ENCODE peak calls at places on chromosomes 12 and 14, in four cellular contexts. One of them, this sample, is unnamed. For H3K4me1, the result is how much of the 10 kb centered on the place peaks cover.

GRCh38 chr12:2306012-2306411 is 253.2 kb downstream of the CACNA1C start:
- DNase-seq in esophagus muscularis mucosa: no peak
- DNase-seq in CD8-positive, alpha-beta T cell: no peak
- DNase-seq in tibial artery: no peak
- DNase-seq in this sample: no peak

GRCh38 chr12:8780389-8780788 is 42.0 kb upstream of the A2ML1 start:
- DNase-seq in tibial artery: no peak
- DNase-seq in CD8-positive, alpha-beta T cell: no peak
- DNase-seq in esophagus muscularis mucosa: no peak
- DNase-seq in this sample: no peak

GRCh38 chr12:22858849-22859569 is 234.0 kb downstream of the ETNK1 start:
- DNase-seq in CD8-positive, alpha-beta T cell: no peak
- DNase-seq in esophagus muscularis mucosa: no peak
- DNase-seq in tibial artery: no peak
- DNase-seq in this sample: no peak

GRCh38 chr12:1791104-1791927 is 29.0 kb upstream of the LRTM2 start:
- DNase-seq in CD8-positive, alpha-beta T cell: peak
- DNase-seq in tibial artery: peak
- DNase-seq in esophagus muscularis mucosa: peak
- DNase-seq in this sample: peak

GRCh38 chr14:54603362-54603761 is 36.4 kb downstream of the SAMD4A start:
- DNase-seq in esophagus muscularis mucosa: no peak
- DNase-seq in CD8-positive, alpha-beta T cell: no peak
- DNase-seq in tibial artery: no peak
- DNase-seq in this sample: no peak

GRCh38 chr12:132736913-132737312 is 24.7 kb downstream of the ANKLE2 start:
- DNase-seq in CD8-positive, alpha-beta T cell: no peak
- DNase-seq in esophagus muscularis mucosa: no peak
- DNase-seq in tibial artery: no peak
- DNase-seq in this sample: no peak

GRCh38 chr14:96574633-96575191 is 72.5 kb downstream of the PAPOLA start:
- DNase-seq in esophagus muscularis mucosa: no peak
- DNase-seq in tibial artery: no peak
- DNase-seq in CD8-positive, alpha-beta T cell: no peak
- DNase-seq in this sample: no peak

GRCh38 chr12:3004655-3005565 is 45.7 kb downstream of the TEAD4 start:
- DNase-seq in esophagus muscularis mucosa: no peak
- DNase-seq in CD8-positive, alpha-beta T cell: no peak
- DNase-seq in tibial artery: no peak
- DNase-seq in this sample: no peak

GRCh38 chr12:65892905-65893304 is 68.6 kb downstream of the HMGA2 start:
- DNase-seq in CD8-positive, alpha-beta T cell: no peak
- DNase-seq in tibial artery: no peak
- DNase-seq in esophagus muscularis mucosa: no peak
- DNase-seq in this sample: no peak

GRCh38 chr14:70094631-70095030 is 94.1 kb downstream of the SLC8A3 start:
- DNase-seq in esophagus muscularis mucosa: no peak
- DNase-seq in CD8-positive, alpha-beta T cell: no peak
- DNase-seq in tibial artery: no peak
- DNase-seq in this sample: no peak

GRCh38 chr14:56181666-56182065 is 63.5 kb downstream of the PELI2 start:
- DNase-seq in tibial artery: no peak
- DNase-seq in esophagus muscularis mucosa: no peak
- DNase-seq in CD8-positive, alpha-beta T cell: no peak
- DNase-seq in this sample: no peak

GRCh38 chr12:81617915-81618314 is 141.2 kb downstream of the PPFIA2 start:
- DNase-seq in CD8-positive, alpha-beta T cell: no peak
- DNase-seq in esophagus muscularis mucosa: no peak
- DNase-seq in tibial artery: no peak
- DNase-seq in this sample: no peak

GRCh38 chr12:108712164-108712924 is 19.0 kb downstream of the CORO1C start:
- DNase-seq in esophagus muscularis mucosa: no peak
- DNase-seq in CD8-positive, alpha-beta T cell: no peak
- DNase-seq in tibial artery: no peak
- DNase-seq in this sample: no peak

DNA sequence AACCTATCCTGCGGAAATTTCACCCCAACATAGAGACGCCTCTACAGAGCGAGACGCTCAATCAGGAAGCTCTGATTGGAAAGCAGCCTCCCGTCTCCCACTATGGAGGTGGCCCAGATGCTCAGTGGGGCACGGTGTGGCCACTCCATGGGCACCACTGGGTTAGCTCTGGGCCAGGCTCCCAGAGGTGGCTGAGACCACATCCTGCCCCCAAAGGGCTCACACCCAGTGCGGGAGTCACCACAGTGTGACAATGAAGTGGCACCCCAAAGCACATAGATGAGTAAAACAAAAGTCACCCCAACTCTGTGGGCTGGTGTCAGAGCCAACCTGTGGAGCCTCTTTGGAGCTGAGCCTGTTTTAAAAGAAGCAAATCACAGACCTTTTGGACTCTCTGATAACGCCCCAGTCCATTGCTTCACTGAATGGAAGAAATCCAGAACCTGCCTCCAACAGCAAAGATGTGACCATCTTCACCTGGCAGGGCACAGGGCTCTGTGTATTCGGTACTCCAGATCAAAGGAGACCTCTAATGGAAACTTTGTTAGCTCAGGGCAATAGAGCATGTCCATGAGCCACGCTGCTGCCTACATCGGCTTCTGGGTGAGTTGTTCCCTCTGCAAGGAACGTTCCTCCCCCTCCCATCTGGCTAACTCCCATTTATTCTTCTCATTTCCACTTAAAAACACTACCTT is 19.6 kb downstream of the CLMN start:
- DNase-seq in CD8-positive, alpha-beta T cell: no peak
- DNase-seq in esophagus muscularis mucosa: no peak
- DNase-seq in tibial artery: no peak
- DNase-seq in this sample: no peak
- H3K4me1 ChIP-seq in CD8-positive, alpha-beta T cell: under half
- H3K4me1 ChIP-seq in esophagus muscularis mucosa: under half
- H3K4me1 ChIP-seq in tibial artery: under half
- H3K4me1 ChIP-seq in this sample: under half

GRCh38 chr14:67704484-67705089 is 2.9 kb downstream of the RDH12 start:
- DNase-seq in esophagus muscularis mucosa: no peak
- DNase-seq in CD8-positive, alpha-beta T cell: no peak
- DNase-seq in tibial artery: no peak
- DNase-seq in this sample: peak
- TF ChIP-seq CTCF in esophagus muscularis mucosa: peak
- TF ChIP-seq CTCF in CD8-positive, alpha-beta T cell: peak
- TF ChIP-seq CTCF in tibial artery: peak
- TF ChIP-seq CTCF in this sample: peak

GRCh38 chr12:647039-647712 is 16.1 kb downstream of the NINJ2 start:
- DNase-seq in CD8-positive, alpha-beta T cell: no peak
- DNase-seq in esophagus muscularis mucosa: no peak
- DNase-seq in tibial artery: no peak
- DNase-seq in this sample: no peak

GRCh38 chr12:646303-647038 is 16.8 kb downstream of the NINJ2 start:
- DNase-seq in CD8-positive, alpha-beta T cell: no peak
- DNase-seq in esophagus muscularis mucosa: no peak
- DNase-seq in tibial artery: peak
- DNase-seq in this sample: peak

GRCh38 chr12:644818-645552 is 18.3 kb downstream of the NINJ2 start:
- DNase-seq in CD8-positive, alpha-beta T cell: no peak
- DNase-seq in tibial artery: no peak
- DNase-seq in esophagus muscularis mucosa: no peak
- DNase-seq in this sample: no peak

GRCh38 chr12:644293-644639 is 19.0 kb downstream of the NINJ2 start:
- DNase-seq in CD8-positive, alpha-beta T cell: no peak
- DNase-seq in tibial artery: no peak
- DNase-seq in esophagus muscularis mucosa: no peak
- DNase-seq in this sample: no peak

DNA sequence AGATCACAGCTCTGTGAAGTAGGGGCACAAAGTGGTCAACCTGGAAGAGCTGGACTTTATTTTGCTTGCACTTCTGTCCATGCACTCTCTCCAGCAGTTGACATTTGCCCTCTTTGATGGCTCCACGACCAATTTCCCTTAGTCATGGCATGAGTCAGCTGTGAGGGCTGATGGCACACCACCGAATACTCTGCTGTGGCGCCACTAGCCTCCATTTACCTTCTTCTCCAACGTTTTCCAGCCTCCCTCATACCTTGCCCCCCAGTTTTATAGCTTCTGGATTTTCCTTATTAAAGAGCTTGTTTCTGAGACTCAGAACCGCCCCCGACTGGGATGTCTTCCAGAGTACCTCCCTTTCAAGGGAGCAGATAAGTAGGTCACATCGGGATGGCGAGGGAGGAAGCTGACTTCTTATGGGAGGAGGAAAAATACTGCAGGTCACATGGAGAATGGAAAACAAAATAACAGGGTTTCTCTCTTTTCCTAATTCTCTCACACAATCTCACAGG is 17.6 kb downstream of the NINJ2 start:
- DNase-seq in tibial artery: peak
- DNase-seq in CD8-positive, alpha-beta T cell: no peak
- DNase-seq in esophagus muscularis mucosa: no peak
- DNase-seq in this sample: peak
- H3K4me1 ChIP-seq in tibial artery: under half
- H3K4me1 ChIP-seq in CD8-positive, alpha-beta T cell: under half
- H3K4me1 ChIP-seq in esophagus muscularis mucosa: under half
- H3K4me1 ChIP-seq in this sample: under half

GRCh38 chr12:53031616-53032015 is 18.2 kb upstream of the TNS2 start:
- DNase-seq in esophagus muscularis mucosa: no peak
- DNase-seq in tibial artery: no peak
- DNase-seq in CD8-positive, alpha-beta T cell: no peak
- DNase-seq in this sample: no peak
- TF ChIP-seq CTCF in esophagus muscularis mucosa: no peak
- TF ChIP-seq CTCF in tibial artery: no peak
- TF ChIP-seq CTCF in CD8-positive, alpha-beta T cell: no peak
- TF ChIP-seq CTCF in this sample: no peak

GRCh38 chr12:104485651-104486341 is 29.0 kb downstream of the CHST11 start:
- DNase-seq in tibial artery: no peak
- DNase-seq in esophagus muscularis mucosa: no peak
- DNase-seq in CD8-positive, alpha-beta T cell: no peak
- DNase-seq in this sample: no peak
- H3K4me1 ChIP-seq in tibial artery: under half
- H3K4me1 ChIP-seq in esophagus muscularis mucosa: under half
- H3K4me1 ChIP-seq in CD8-positive, alpha-beta T cell: half or more
- H3K4me1 ChIP-seq in this sample: under half

GRCh38 chr12:89663577-89664357 is 44.9 kb downstream of the ATP2B1 start:
- DNase-seq in esophagus muscularis mucosa: no peak
- DNase-seq in tibial artery: no peak
- DNase-seq in CD8-positive, alpha-beta T cell: no peak
- DNase-seq in this sample: no peak
- TF ChIP-seq CTCF in esophagus muscularis mucosa: no peak
- TF ChIP-seq CTCF in tibial artery: no peak
- TF ChIP-seq CTCF in CD8-positive, alpha-beta T cell: no peak
- TF ChIP-seq CTCF in this sample: no peak

GRCh38 chr14:39102969-39103957 is at the start of gene SEC23A:
- DNase-seq in tibial artery: peak
- DNase-seq in esophagus muscularis mucosa: peak
- DNase-seq in CD8-positive, alpha-beta T cell: peak
- DNase-seq in this sample: peak
- H3K4me1 ChIP-seq in tibial artery: under half
- H3K4me1 ChIP-seq in esophagus muscularis mucosa: half or more
- H3K4me1 ChIP-seq in CD8-positive, alpha-beta T cell: under half
- H3K4me1 ChIP-seq in this sample: under half

GRCh38 chr12:78005094-78005492 is 174.4 kb downstream of the NAV3 start:
- DNase-seq in CD8-positive, alpha-beta T cell: no peak
- DNase-seq in esophagus muscularis mucosa: no peak
- DNase-seq in tibial artery: no peak
- DNase-seq in this sample: no peak

GRCh38 chr12:77999074-77999715 is 168.5 kb downstream of the NAV3 start:
- DNase-seq in tibial artery: no peak
- DNase-seq in CD8-positive, alpha-beta T cell: no peak
- DNase-seq in esophagus muscularis mucosa: no peak
- DNase-seq in this sample: no peak

GRCh38 chr12:78004451-78005093 is 173.9 kb downstream of the NAV3 start:
- DNase-seq in CD8-positive, alpha-beta T cell: no peak
- DNase-seq in esophagus muscularis mucosa: no peak
- DNase-seq in tibial artery: no peak
- DNase-seq in this sample: no peak

GRCh38 chr12:78007173-78007572 is 176.5 kb downstream of the NAV3 start:
- DNase-seq in esophagus muscularis mucosa: no peak
- DNase-seq in CD8-positive, alpha-beta T cell: no peak
- DNase-seq in tibial artery: no peak
- DNase-seq in this sample: no peak

DNA sequence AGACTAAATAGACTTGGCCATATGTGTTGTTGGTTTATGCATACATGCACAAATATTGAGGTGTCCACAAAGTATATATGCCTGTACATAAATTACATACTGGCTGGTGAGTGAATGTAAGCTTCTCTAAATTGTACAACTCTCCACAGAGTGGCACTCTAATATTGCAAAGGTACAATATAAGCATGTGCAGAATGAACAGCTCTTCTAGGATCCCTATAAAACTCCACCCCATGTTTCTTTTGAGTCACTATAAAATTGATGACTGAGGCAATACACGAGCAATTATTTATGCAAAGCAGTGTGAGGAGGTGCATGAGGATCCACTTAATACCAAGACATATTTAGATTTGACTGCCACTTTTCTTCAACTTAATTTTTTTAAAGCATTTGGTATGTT is 172.2 kb downstream of the NAV3 start:
- DNase-seq in esophagus muscularis mucosa: no peak
- DNase-seq in tibial artery: no peak
- DNase-seq in CD8-positive, alpha-beta T cell: no peak
- DNase-seq in this sample: no peak
- TF ChIP-seq CTCF in esophagus muscularis mucosa: no peak
- TF ChIP-seq CTCF in tibial artery: no peak
- TF ChIP-seq CTCF in CD8-positive, alpha-beta T cell: no peak
- TF ChIP-seq CTCF in this sample: no peak

DNA sequence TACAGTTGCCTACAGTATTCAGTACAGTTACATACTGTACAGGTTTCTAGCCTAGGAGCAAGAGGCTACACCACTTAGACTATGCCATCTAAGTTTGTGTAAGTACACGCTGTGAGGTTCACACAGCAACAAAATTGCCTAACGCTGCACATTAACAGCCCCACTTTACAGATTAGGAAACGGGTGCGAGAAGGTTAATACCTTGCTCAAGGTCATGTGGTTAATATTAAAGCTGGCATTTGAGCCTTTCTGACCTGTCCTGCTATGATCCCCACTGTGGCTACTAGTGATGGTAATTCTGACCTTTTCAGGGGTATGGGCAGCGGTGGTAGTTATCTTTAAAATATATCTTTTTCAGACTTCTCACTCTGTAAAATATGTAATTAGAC is 20.9 kb downstream of the ACVR1B start:
- DNase-seq in CD8-positive, alpha-beta T cell: no peak
- DNase-seq in esophagus muscularis mucosa: no peak
- DNase-seq in tibial artery: no peak
- DNase-seq in this sample: no peak
- H3K4me1 ChIP-seq in CD8-positive, alpha-beta T cell: half or more
- H3K4me1 ChIP-seq in esophagus muscularis mucosa: half or more
- H3K4me1 ChIP-seq in tibial artery: under half
- H3K4me1 ChIP-seq in this sample: under half

GRCh38 chr12:26832817-26833691 is at the start of gene ITPR2:
- DNase-seq in tibial artery: peak
- DNase-seq in esophagus muscularis mucosa: peak
- DNase-seq in CD8-positive, alpha-beta T cell: peak
- DNase-seq in this sample: peak
- TF ChIP-seq CTCF in tibial artery: no peak
- TF ChIP-seq CTCF in esophagus muscularis mucosa: peak
- TF ChIP-seq CTCF in CD8-positive, alpha-beta T cell: no peak
- TF ChIP-seq CTCF in this sample: peak

This sample was measured in tibial nerve.